ENCODE peak calls at places on chromosomes 11 and 22, in nine cellular contexts. G, H, B, Y, L, D, C, Z and M are unnamed samples.

GRCh38 chr22:29306175-29306829 is at the start of gene GAS2L1:
- DNase-seq in G (peak; percentile 57), H (peak; percentile 86), B (peak; percentile 90), Y (peak; percentile 60), L (peak; percentile 87), D (peak; percentile 81), C (peak; percentile 70), Z (peak; percentile 90), M (peak; percentile 82)

GRCh38 chr11:109306322-109306721 is 115.7 kb upstream of the C11orf87 start:
- DNase-seq in G (peak; percentile 75), H (no peak), B (no peak), Y (no peak), L (no peak), D (no peak), C (peak; percentile 15), Z (no peak), M (no peak)

GRCh38 chr22:39920134-39920743 is 19.4 kb downstream of the GRAP2 start:
- DNase-seq in G (no peak), H (no peak), B (no peak), Y (no peak), L (no peak), D (no peak), C (no peak), Z (no peak), M (no peak)

GRCh38 chr11:79039122-79039521 is 401.7 kb downstream of the TENM4 start:
- DNase-seq in G (no peak), H (no peak), B (no peak), Y (no peak), L (no peak), D (no peak), C (no peak), Z (no peak), M (no peak)

GRCh38 chr11:6405039-6405667 is 13.7 kb downstream of the APBB1 start:
- DNase-seq in G (peak; percentile 25), H (no peak), B (no peak), Y (no peak), L (no peak), D (peak; percentile 90), C (no peak), Z (peak; percentile 56), M (no peak)

GRCh38 chr11:66343176-66343575 is 1.7 kb downstream of the BRMS1 start:
- DNase-seq in G (no peak), H (peak; percentile 3), B (no peak), Y (no peak), L (no peak), D (no peak), C (no peak), Z (peak; percentile 13), M (no peak)

GRCh38 chr11:89293966-89294679 is 116.4 kb downstream of the TYR start:
- DNase-seq in G (peak; percentile 29), H (no peak), B (no peak), Y (no peak), L (peak; percentile 24), D (peak; percentile 72), C (no peak), Z (peak; percentile 30), M (no peak)

GRCh38 chr11:130428271-130428670 is at the start of gene ADAMTS8:
- DNase-seq in G (no peak), H (no peak), B (no peak), Y (no peak), L (no peak), D (peak; percentile 69), C (no peak), Z (no peak), M (no peak)

GRCh38 chr11:121555172-121555571 is 102.4 kb upstream of the SORL1-AS1 start:
- DNase-seq in G (no peak), H (no peak), B (no peak), Y (no peak), L (no peak), D (no peak), C (no peak), Z (no peak), M (no peak)

GRCh38 chr11:13620063-13620462 is 48.4 kb upstream of the FAR1 start:
- DNase-seq in G (no peak), H (no peak), B (no peak), Y (no peak), L (no peak), D (no peak), C (no peak), Z (no peak), M (no peak)

GRCh38 chr11:33594188-33594587 is 106.4 kb downstream of the C11orf91 start:
- DNase-seq in G (no peak), H (no peak), B (no peak), Y (no peak), L (no peak), D (no peak), C (no peak), Z (no peak), M (no peak)

GRCh38 chr11:2569321-2569721 is 124.5 kb downstream of the KCNQ1 start:
- DNase-seq in G (no peak), H (peak; percentile 6), B (no peak), Y (no peak), L (no peak), D (no peak), C (no peak), Z (peak; percentile 28), M (no peak)

GRCh38 chr22:47205562-47205961 is 443.1 kb downstream of the TBC1D22A start:
- DNase-seq in G (no peak), H (no peak), B (no peak), Y (peak; percentile 2), L (no peak), D (no peak), C (no peak), Z (no peak), M (no peak)

GRCh38 chr11:34425863-34426262 is 12.9 kb upstream of the CAT start:
- DNase-seq in G (peak; percentile 5), H (no peak), B (no peak), Y (no peak), L (no peak), D (no peak), C (peak; percentile 66), Z (no peak), M (no peak)

GRCh38 chr11:95931916-95932315 is 8.0 kb upstream of the MTMR2 start:
- DNase-seq in G (no peak), H (no peak), B (no peak), Y (no peak), L (no peak), D (no peak), C (no peak), Z (no peak), M (no peak)
- H3K4me1 ChIP-seq in G (no peaks in the 10 kb centered on the region), H (no peaks in the 10 kb centered on the region), B (no peaks in the 10 kb centered on the region), Y (no peaks in the 10 kb centered on the region), L (no peaks in the 10 kb centered on the region), D (no peaks in the 10 kb centered on the region), C (no peaks in the 10 kb centered on the region), Z (no peaks in the 10 kb centered on the region), M (peaks cover under 1% of the 10 kb centered on the region)

GRCh38 chr22:19942886-19943664 is 1.5 kb upstream of the TXNRD2 start:
- DNase-seq in G (peak; percentile 89), H (no peak), B (no peak), Y (no peak), L (no peak), D (peak; percentile 40), C (peak; percentile 67), Z (peak; percentile 78), M (peak; percentile 61)

GRCh38 chr22:19942071-19942885 is 660 bp upstream of the TXNRD2 start:
- DNase-seq in G (peak; percentile 69), H (no peak), B (no peak), Y (no peak), L (no peak), D (no peak), C (no peak), Z (no peak), M (no peak)

GRCh38 chr22:19941365-19942070 is at the start of the genes COMT and TXNRD2:
- DNase-seq in G (no peak), H (peak; percentile 80), B (peak; percentile 74), Y (peak; percentile 52), L (peak; percentile 69), D (no peak), C (peak; percentile 54), Z (peak; percentile 86), M (peak; percentile 64)

GRCh38 chr22:19940536-19941364 is 822 bp upstream of the COMT start:
- DNase-seq in G (no peak), H (no peak), B (no peak), Y (no peak), L (no peak), D (no peak), C (no peak), Z (peak; percentile 58), M (no peak)

GRCh38 chr22:19943665-19944026 is 2.0 kb upstream of the TXNRD2 start:
- DNase-seq in G (peak; percentile 83), H (no peak), B (no peak), Y (no peak), L (no peak), D (no peak), C (no peak), Z (no peak), M (no peak)
- TF ChIP-seq CTCF in G (peak; percentile 18), H (peak; percentile 6), B (no peak), Y (no peak), L (no peak), D (no peak), C (peak; percentile 9), Z (no peak), M (no peak)

DNA sequence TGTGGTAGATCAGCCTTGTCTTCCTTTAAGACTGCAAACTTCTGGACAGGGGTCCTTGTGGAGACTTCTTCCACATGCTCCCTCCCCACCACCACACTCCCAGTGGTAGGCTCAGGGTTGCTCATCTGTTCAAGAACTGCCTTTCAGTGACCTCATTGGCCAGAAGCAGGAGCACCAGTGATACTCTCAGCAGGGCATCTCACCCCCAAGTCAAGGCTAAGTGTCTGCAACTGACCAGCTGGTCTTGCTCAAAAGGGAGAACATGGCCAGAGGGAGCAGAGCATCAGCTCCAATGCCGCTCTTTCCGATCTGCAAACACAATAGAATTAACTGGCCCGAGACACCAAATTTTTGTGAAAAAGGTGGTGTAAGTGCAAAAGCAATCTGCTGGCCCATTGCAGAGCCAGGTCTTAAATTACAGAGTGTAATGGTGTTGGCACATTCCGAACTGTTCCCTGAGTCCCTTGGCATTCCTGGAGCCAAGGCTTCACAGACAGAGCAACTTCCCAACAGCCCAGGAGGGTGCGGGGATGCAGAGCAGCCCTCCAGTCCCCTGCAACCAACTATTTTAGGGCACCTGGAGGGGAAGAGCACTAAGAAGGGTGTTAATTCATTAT is 97.0 kb downstream of the PKNOX2 start:
- DNase-seq in G (no peak), H (no peak), B (no peak), Y (no peak), L (no peak), D (peak; percentile 29), C (no peak), Z (peak; percentile 60), M (no peak)
- H3K27me3 ChIP-seq in G (no peaks in the 10 kb centered on the region), H (no peaks in the 10 kb centered on the region), B (no peaks in the 10 kb centered on the region), Y (peaks cover 13% of the 10 kb centered on the region), L (peaks cover 45% of the 10 kb centered on the region), D (no peaks in the 10 kb centered on the region), C (no peaks in the 10 kb centered on the region), Z (no peaks in the 10 kb centered on the region), M (no peaks in the 10 kb centered on the region)

GRCh38 chr11:114075891-114076441 is 16.5 kb downstream of the ZBTB16 start:
- DNase-seq in G (no peak), H (peak; percentile 65), B (no peak), Y (no peak), L (no peak), D (peak; percentile 71), C (no peak), Z (peak; percentile 66), M (no peak)
- H3K4me1 ChIP-seq in G (no peaks in the 10 kb centered on the region), H (peaks cover 97% of the 10 kb centered on the region), B (peaks cover 13% of the 10 kb centered on the region), Y (peaks cover 32% of the 10 kb centered on the region), L (peaks cover 100% of the 10 kb centered on the region), D (peaks cover 67% of the 10 kb centered on the region), C (no peaks in the 10 kb centered on the region), Z (peaks cover 46% of the 10 kb centered on the region), M (peaks cover 85% of the 10 kb centered on the region)